ENCODE peak calls at places on chromosome 16, in four cellular contexts. W is fibroblast of mammary gland, J is activated T-cell treated with anti-CD3 and anti-CD28 coated beads for 48 hours, V is EL. S is an unnamed sample.

GRCh38 chr16:13553453-13553985 is 366.4 kb upstream of the ERCC4 start:
- DNase-seq in J (no peak), V (no peak), W (no peak), S (no peak)

GRCh38 chr16:49886554-49887121 is 30.7 kb upstream of the ZNF423 start:
- DNase-seq in V (no peak), J (no peak), W (no peak), S (no peak)

GRCh38 chr16:11084484-11085024 is 140.2 kb downstream of the CLEC16A start:
- DNase-seq in V (peak; percentile 88), J (no peak), W (peak; percentile 92), S (peak; percentile 65)

GRCh38 chr16:1078579-1079021 is 6.1 kb downstream of the SSTR5 start:
- DNase-seq in J (no peak), W (peak; percentile 53), V (peak; percentile 26), S (peak; percentile 83)

GRCh38 chr16:56931253-56931768 is 631 bp upstream of the HERPUD1 start:
- DNase-seq in V (no peak), J (no peak), W (peak; percentile 16), S (no peak)

GRCh38 chr16:21659124-21659523 is 4.6 kb upstream of the OTOA start:
- DNase-seq in W (no peak), J (no peak), V (no peak), S (no peak)

GRCh38 chr16:83847371-83848225 is 39.8 kb downstream of the HSBP1 start:
- DNase-seq in V (no peak), J (no peak), W (no peak), S (no peak)

GRCh38 chr16:2022723-2023097 is 3.1 kb downstream of the NPW start:
- DNase-seq in J (peak; percentile 21), W (peak; percentile 41), V (peak; percentile 68), S (peak; percentile 75)

GRCh38 chr16:85228970-85229430 is 116.7 kb upstream of the CIBAR2 start:
- DNase-seq in J (no peak), V (no peak), W (no peak), S (no peak)

GRCh38 chr16:55710466-55710865 is 54.7 kb downstream of the SLC6A2 start:
- DNase-seq in V (no peak), J (no peak), W (no peak), S (no peak)

GRCh38 chr16:58467915-58468314 is 32.0 kb upstream of the NDRG4 start:
- DNase-seq in W (no peak), V (no peak), J (no peak), S (no peak)

GRCh38 chr16:60217787-60218186 is 1483.7 kb upstream of the GOT2 start:
- DNase-seq in V (no peak), W (no peak), J (no peak), S (no peak)

GRCh38 chr16:82701302-82702022 is 74.7 kb downstream of the CDH13 start:
- DNase-seq in V (no peak), J (no peak), W (no peak), S (no peak)